ENCODE peak calls at places on chromosomes 1 and 21, in four cellular contexts. J is IMR-90, O is mesendoderm, Y is H1. K is an unnamed sample.

GRCh38 chr1:157088607-157089006 is 11.0 kb downstream of the ETV3L start:
- DNase-seq in J (no peak), O (no peak), Y (no peak), K (no peak)

GRCh38 chr1:19272064-19272463 is 16.5 kb downstream of the AKR7A3 start:
- DNase-seq in J (no peak), O (no peak), Y (no peak), K (no peak)

GRCh38 chr1:27940297-27940696 is 5.5 kb downstream of the SMPDL3B start:
- DNase-seq in J (no peak), O (peak), Y (peak), K (no peak)

GRCh38 chr1:19643113-19643512 is 998 bp upstream of the NBL1 start:
- DNase-seq in J (no peak), O (no peak), Y (no peak), K (no peak)

GRCh38 chr1:97996880-97997279 is 76.0 kb upstream of the DPYD start:
- DNase-seq in J (peak), O (peak), Y (no peak), K (no peak)

GRCh38 chr1:171988243-171988642 is 146.9 kb downstream of the DNM3 start:
- DNase-seq in J (no peak), O (no peak), Y (no peak), K (no peak)

GRCh38 chr1:2594001-2594640 is 7.5 kb downstream of the PRXL2B start:
- DNase-seq in J (no peak), O (no peak), Y (no peak), K (no peak)

GRCh38 chr1:112735752-112736151 is 20.6 kb upstream of the PPM1J start:
- DNase-seq in J (peak), O (no peak), Y (no peak), K (no peak)

GRCh38 chr1:167472729-167473529 is 45.4 kb downstream of the CD247 start:
- DNase-seq in J (no peak), O (no peak), Y (no peak), K (no peak)

GRCh38 chr21:36691539-36692124 is 7.3 kb upstream of the SIM2 start:
- DNase-seq in J (peak), O (peak), Y (no peak), K (no peak)

GRCh38 chr1:200290010-200290685 is 119.7 kb downstream of the ZNF281 start:
- DNase-seq in J (no peak), O (peak), Y (no peak), K (peak)

GRCh38 chr1:203148127-203148526 is 20.6 kb downstream of the ADORA1 start:
- DNase-seq in J (no peak), O (peak), Y (no peak), K (peak)

GRCh38 chr1:237774246-237774645 is 116.5 kb downstream of the ZP4 start:
- DNase-seq in J (no peak), O (no peak), Y (no peak), K (no peak)

GRCh38 chr1:155646307-155646706 is 36.3 kb downstream of the MSTO1 start:
- DNase-seq in J (peak), O (no peak), Y (no peak), K (no peak)

GRCh38 chr1:227764019-227764391 is 28.8 kb downstream of the SNAP47 start:
- DNase-seq in J (peak), O (peak), Y (no peak), K (no peak)

GRCh38 chr1:201703646-201704438 is 125.1 kb upstream of the IPO9 start:
- DNase-seq in J (peak), O (peak), Y (peak), K (peak)

DNA sequence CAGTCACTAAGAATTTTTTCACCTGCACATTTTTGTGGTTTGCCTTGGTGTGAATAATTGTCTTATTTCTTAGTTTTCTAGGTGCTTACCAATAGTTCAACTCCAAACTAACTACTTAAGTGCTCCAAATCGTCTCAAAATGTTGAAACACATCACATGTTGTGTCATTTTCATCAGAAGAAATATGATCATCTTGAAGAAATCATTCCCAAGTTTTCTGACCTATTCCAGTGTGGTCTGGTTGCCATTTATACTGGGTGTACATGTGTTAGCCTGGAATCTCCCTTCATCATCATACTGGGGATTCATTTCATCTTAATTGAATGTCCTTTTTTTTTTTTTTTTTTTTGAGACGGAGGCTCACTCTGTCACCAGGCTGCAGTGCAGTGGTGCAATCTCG is 67.0 kb downstream of the EIF2B3 start:
- DNase-seq in J (no peak), O (no peak), Y (no peak), K (no peak)
- H3K27ac ChIP-seq in J (no peak), O (no peak), Y (no peak), K (no peak)

GRCh38 chr1:242004751-242005495 is 6.0 kb upstream of the MAP1LC3C start:
- DNase-seq in J (no peak), O (peak), Y (no peak), K (no peak)

GRCh38 chr1:242002528-242002927 is 3.6 kb upstream of the MAP1LC3C start:
- DNase-seq in J (no peak), O (no peak), Y (no peak), K (no peak)

GRCh38 chr1:241998412-241998921 is 431 bp downstream of the MAP1LC3C start:
- DNase-seq in J (peak), O (peak), Y (peak), K (peak)

GRCh38 chr1:241998950-241999495 is at the start of gene MAP1LC3C:
- DNase-seq in J (no peak), O (peak), Y (peak), K (peak)

GRCh38 chr1:242002072-242002471 is 3.2 kb upstream of the MAP1LC3C start:
- DNase-seq in J (no peak), O (no peak), Y (no peak), K (no peak)
- H2AK5ac ChIP-seq in J (no peak), O (no peak), Y (no peak), K (no peak)

DNA sequence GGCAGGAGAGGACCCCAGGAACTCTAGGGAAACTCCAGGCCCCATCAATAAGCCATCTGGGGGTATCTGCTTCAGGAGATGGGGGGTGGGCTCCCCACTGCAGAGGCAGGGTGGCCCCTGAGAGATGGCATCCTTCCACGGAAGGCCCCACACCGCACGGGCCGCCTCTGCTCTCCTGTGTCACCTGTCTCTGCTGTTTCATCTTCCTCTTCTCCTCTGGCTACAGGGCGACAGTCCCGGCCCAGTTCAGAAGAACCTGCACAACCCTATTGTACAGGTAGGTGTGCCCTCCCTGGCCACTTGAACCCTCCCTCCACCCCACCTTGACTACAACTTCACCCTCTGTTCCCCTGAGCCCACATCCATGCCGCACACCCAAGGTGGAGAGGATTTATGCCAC is 90.2 kb upstream of the TMEM51 start:
- DNase-seq in J (no peak), O (no peak), Y (no peak), K (no peak)
- H3K56ac ChIP-seq in J (no peak), O (no peak), Y (no peak), K (no peak)

GRCh38 chr21:44987886-44988606 is 48.2 kb downstream of the SLX9 start:
- DNase-seq in J (no peak), O (no peak), Y (no peak), K (no peak)

GRCh38 chr21:44987301-44987885 is 47.6 kb downstream of the SLX9 start:
- DNase-seq in J (no peak), O (no peak), Y (no peak), K (no peak)

GRCh38 chr21:44989538-44989888 is 49.7 kb downstream of the SLX9 start:
- DNase-seq in J (peak), O (no peak), Y (no peak), K (no peak)

GRCh38 chr21:44989943-44990780 is 50.3 kb downstream of the SLX9 start:
- DNase-seq in J (no peak), O (no peak), Y (no peak), K (no peak)

DNA sequence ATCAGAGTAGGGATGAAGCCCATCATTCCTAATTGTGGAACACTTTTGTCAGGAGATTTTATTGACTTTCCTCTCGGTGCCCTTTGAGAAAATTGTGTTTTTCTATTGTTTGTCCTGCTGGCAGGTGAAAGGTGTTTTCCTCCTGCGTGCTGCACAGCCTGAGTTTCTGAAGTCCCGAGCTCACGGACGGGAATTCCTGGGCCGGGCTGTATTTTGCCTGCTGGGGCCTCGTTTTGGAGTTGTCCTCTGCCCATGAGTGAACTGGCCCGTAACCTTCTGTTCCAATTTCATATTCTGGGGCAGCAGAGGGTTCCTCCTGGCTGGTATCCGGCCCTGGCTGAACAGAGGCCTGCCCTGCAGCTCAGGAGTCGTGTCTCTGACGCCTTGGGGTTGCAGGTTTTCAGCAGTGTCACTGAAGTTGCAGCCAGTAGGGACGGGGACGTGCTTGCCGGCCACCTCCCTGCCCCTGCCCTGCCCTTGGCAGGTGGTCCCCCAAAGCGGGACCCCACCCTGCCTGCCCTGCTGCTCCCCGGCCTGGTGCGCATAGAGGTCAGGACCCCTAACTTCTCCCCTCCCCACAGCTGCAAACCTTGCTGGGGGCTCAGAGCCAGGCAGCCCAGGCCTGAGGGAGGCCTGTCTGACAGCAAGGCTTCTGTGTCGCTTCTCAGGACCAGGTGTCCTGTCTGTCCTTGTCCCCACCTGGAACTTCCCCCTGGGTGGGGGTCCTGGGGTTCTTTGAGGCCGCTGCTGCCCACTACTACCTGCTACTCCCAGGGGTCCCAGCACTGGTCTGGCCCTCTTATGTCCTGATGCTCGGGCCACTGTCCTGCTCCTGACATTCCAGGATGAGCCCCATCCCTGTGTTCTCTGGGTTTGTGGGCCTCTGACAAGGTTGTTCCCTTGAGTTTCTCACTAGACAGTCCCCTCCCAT is 49.0 kb downstream of the SLX9 start:
- DNase-seq in J (no peak), O (no peak), Y (no peak), K (no peak)
- H3K27ac ChIP-seq in J (no peak), O (no peak), Y (no peak), K (no peak)

GRCh38 chr1:199243423-199244061 is 604.7 kb downstream of the PTPRC start:
- DNase-seq in J (peak), O (peak), Y (peak), K (peak)

GRCh38 chr1:199247891-199248290 is 609.1 kb downstream of the PTPRC start:
- DNase-seq in J (no peak), O (no peak), Y (no peak), K (no peak)

GRCh38 chr1:199242601-199243000 is 603.8 kb downstream of the PTPRC start:
- DNase-seq in J (no peak), O (no peak), Y (no peak), K (no peak)

GRCh38 chr1:199246716-199247115 is 607.9 kb downstream of the PTPRC start:
- DNase-seq in J (no peak), O (no peak), Y (no peak), K (no peak)

GRCh38 chr1:199242162-199242561 is 603.3 kb downstream of the PTPRC start:
- DNase-seq in J (no peak), O (no peak), Y (no peak), K (no peak)
- H2AK5ac ChIP-seq in J (no peak), O (no peak), Y (no peak), K (no peak)

GRCh38 chr1:160131803-160132565 is 16.4 kb downstream of the ATP1A2 start:
- DNase-seq in J (no peak), O (no peak), Y (no peak), K (no peak)
- H3K56ac ChIP-seq in J (no peak), O (no peak), Y (no peak), K (no peak)

DNA sequence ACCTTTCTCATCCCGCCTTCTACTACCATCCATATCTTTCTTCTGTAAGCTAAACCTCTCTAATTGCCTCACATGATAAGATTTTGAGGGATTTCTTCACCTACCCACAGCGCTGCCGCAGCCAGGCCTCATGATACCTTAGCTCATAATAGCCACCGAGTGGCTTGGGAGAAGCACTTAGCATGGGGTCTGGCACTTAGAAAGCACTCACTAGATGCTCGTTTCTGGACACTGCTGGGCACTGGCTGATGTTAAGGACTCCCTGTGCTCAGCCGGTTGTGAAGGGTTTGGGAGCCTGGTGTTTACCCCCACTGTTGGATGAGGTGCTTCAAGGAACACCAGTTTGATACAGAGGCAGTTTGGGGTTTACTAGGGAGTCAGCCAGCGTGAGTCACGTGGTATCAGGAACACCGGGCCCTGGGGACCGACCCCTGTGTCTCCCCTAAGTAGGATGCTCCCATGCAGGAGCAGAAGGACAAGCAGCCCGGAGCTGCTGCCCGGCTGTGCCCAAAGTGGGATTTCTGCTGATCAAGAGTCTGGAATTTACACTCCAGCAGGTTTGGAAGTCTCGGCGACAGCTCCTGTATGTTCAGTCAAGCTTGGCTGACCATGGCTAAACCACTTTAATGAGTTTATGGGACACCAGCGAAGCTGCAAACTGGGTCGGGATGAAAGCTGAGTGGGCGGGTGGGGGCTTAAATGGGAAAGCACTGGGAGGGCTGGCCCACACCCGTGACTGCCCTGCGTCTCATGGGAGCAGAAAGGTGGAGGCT is 63.3 kb downstream of the GALNT2 start:
- DNase-seq in J (no peak), O (no peak), Y (no peak), K (no peak)
- H3K27ac ChIP-seq in J (no peak), O (no peak), Y (no peak), K (no peak)

K was measured in H9.